ENCODE peak calls at places on chromosomes 13 and 19, in eight cellular contexts. U is CD8-positive, alpha-beta T cell; I is NB4; S is fibroblast of mammary gland; E is fibroblast of pulmonary artery; Z is IMR-90; F is CD4-positive, alpha-beta T cell; Q is neural crest cell. A is an unnamed sample.

GRCh38 chr13:28049880-28050871 is 50.2 kb downstream of the FLT3 start:
- DNase-seq in U (no peak), I (no peak), S (no peak), E (no peak), Z (no peak), F (no peak), Q (no peak), A (no peak)

GRCh38 chr13:57740719-57741118 is 109.2 kb downstream of the PCDH17 start:
- DNase-seq in U (no peak), I (no peak), S (no peak), E (peak; percentile 2), Z (no peak), F (no peak), Q (no peak), A (no peak)

GRCh38 chr19:6801397-6802086 is 29.0 kb downstream of the VAV1 start:
- DNase-seq in U (peak; percentile 87), I (peak; percentile 93), S (no peak), E (peak; percentile 26), Z (no peak), F (peak; percentile 66), Q (no peak), A (no peak)

GRCh38 chr13:67549331-67549730 is 319.2 kb upstream of the PCDH9 start:
- DNase-seq in U (no peak), I (peak; percentile 27), S (peak; percentile 68), E (peak; percentile 28), Z (peak; percentile 91), F (no peak), Q (no peak), A (no peak)

GRCh38 chr13:58852076-58852475 is 1220.5 kb downstream of the PCDH17 start:
- DNase-seq in U (no peak), I (no peak), S (no peak), E (peak; percentile 0), Z (no peak), F (no peak), Q (no peak), A (no peak)

GRCh38 chr19:52734893-52735661 is at the start of gene ZNF611:
- DNase-seq in U (peak; percentile 100), I (peak; percentile 96), S (peak; percentile 93), E (peak; percentile 95), Z (peak; percentile 88), F (peak; percentile 100), Q (peak; percentile 99), A (peak; percentile 99)

GRCh38 chr19:38837656-38838121 is 6.1 kb upstream of the ECH1 start:
- DNase-seq in U (no peak), I (no peak), S (no peak), E (no peak), Z (peak; percentile 35), F (no peak), Q (no peak), A (no peak)

GRCh38 chr19:4987692-4988370 is 18.9 kb downstream of the KDM4B start:
- DNase-seq in U (no peak), I (no peak), S (peak; percentile 59), E (peak; percentile 48), Z (peak; percentile 59), F (no peak), Q (no peak), A (no peak)

GRCh38 chr13:106491928-106492327 is 43.5 kb downstream of the EFNB2 start:
- DNase-seq in U (no peak), I (no peak), S (no peak), E (no peak), Z (no peak), F (no peak), Q (peak; percentile 32), A (no peak)

GRCh38 chr19:3565177-3565576 is 7.6 kb upstream of the HMG20B start:
- DNase-seq in U (no peak), I (no peak), S (no peak), E (no peak), Z (peak; percentile 28), F (no peak), Q (no peak), A (no peak)

GRCh38 chr19:51467864-51468544 is 9.8 kb upstream of the SIGLEC8 start:
- DNase-seq in U (no peak), I (peak; percentile 86), S (no peak), E (no peak), Z (no peak), F (no peak), Q (no peak), A (no peak)

GRCh38 chr13:113245858-113246791 is 36.7 kb downstream of the CUL4A start:
- DNase-seq in U (no peak), I (no peak), S (peak; percentile 10), E (peak; percentile 8), Z (peak; percentile 13), F (no peak), Q (no peak), A (no peak)

GRCh38 chr13:46615888-46616531 is 63.0 kb downstream of the LRCH1 start:
- DNase-seq in U (no peak), I (no peak), S (peak; percentile 37), E (peak; percentile 59), Z (peak; percentile 68), F (no peak), Q (no peak), A (no peak)

GRCh38 chr19:28218728-28219127 is 994.2 kb downstream of the UQCRFS1 start:
- DNase-seq in U (no peak), I (no peak), S (no peak), E (no peak), Z (no peak), F (no peak), Q (no peak), A (no peak)

GRCh38 chr19:6682607-6683128 is 12.7 kb upstream of the TNFSF14 start:
- DNase-seq in U (no peak), I (no peak), S (no peak), E (no peak), Z (no peak), F (no peak), Q (no peak), A (no peak)

GRCh38 chr19:7373862-7374261 is 25.1 kb downstream of the ARHGEF18 start:
- DNase-seq in U (no peak), I (peak; percentile 49), S (peak; percentile 21), E (no peak), Z (no peak), F (no peak), Q (no peak), A (no peak)

GRCh38 chr19:2503521-2504109 is 27.7 kb downstream of the GADD45B start:
- DNase-seq in U (peak; percentile 81), I (peak; percentile 63), S (peak; percentile 85), E (peak; percentile 60), Z (peak; percentile 78), F (peak; percentile 61), Q (no peak), A (no peak)

GRCh38 chr19:49217382-49217781 is 59.8 kb downstream of the TRPM4 start:
- DNase-seq in U (no peak), I (no peak), S (no peak), E (peak; percentile 66), Z (peak; percentile 72), F (no peak), Q (no peak), A (no peak)

GRCh38 chr19:10889880-10890279 is 18.5 kb downstream of the CARM1 start:
- DNase-seq in U (no peak), I (no peak), S (no peak), E (no peak), Z (no peak), F (no peak), Q (no peak), A (no peak)

GRCh38 chr19:10884273-10884672 is 12.9 kb downstream of the CARM1 start:
- DNase-seq in U (no peak), I (no peak), S (peak; percentile 83), E (peak; percentile 59), Z (peak; percentile 77), F (no peak), Q (no peak), A (no peak)

GRCh38 chr19:10885241-10886169 is 14.2 kb downstream of the CARM1 start:
- DNase-seq in U (no peak), I (no peak), S (no peak), E (no peak), Z (no peak), F (no peak), Q (no peak), A (no peak)

GRCh38 chr19:10888421-10888866 is 17.1 kb downstream of the CARM1 start:
- DNase-seq in U (no peak), I (no peak), S (no peak), E (no peak), Z (no peak), F (no peak), Q (no peak), A (no peak)

DNA sequence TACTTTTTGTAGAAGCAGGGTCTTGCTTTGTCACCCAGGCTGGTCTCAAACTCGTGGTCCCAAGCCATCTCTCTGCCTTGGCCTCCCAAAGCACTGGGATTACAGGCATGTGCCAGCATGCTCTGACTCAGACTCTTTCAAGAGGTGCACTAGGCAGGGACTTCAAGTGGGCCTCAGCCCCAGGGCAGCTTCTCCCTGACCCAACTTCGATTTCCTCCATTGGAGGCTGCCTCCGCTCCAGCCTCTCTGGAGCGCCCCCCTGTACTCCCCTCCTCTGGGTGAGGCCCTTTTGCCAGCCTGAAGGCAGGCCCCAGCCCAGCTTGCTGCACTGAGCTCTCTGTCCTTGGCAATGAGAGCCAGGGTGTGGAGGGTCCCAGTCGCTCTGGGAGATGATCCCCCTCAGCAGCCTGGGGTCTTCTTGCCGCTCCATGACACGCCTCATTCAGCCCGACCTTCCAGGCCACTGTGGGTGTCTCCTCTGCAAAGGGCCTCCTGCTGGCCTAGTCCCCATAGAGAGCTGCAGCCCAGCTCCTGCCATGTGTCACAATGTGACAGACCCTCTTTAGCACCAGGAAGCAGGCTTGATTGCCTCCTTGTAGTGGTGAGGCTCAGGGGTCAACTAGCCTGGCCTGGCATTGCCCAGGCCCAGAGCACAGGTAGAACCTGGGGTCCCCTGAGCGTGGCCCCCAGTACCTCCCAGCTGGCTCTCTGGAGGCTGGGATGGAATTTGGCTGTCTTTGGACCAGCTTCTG is 16.4 kb downstream of the CARM1 start:
- DNase-seq in U (no peak), I (no peak), S (no peak), E (no peak), Z (no peak), F (no peak), Q (no peak), A (no peak)
- TF ChIP-seq CTCF in U (no peak), I (no peak), S (no peak), E (no peak), Z (no peak), F (no peak), Q (no peak), A (no peak)

GRCh38 chr19:55340784-55341147 is 1.1 kb downstream of the KMT5C start:
- DNase-seq in U (peak; percentile 30), I (peak; percentile 16), S (no peak), E (no peak), Z (no peak), F (peak; percentile 10), Q (peak; percentile 25), A (peak; percentile 35)
- TF ChIP-seq CTCF in U (no peak), I (peak; percentile 0), S (no peak), E (peak; percentile 3), Z (peak; percentile 27), F (no peak), Q (no peak), A (peak; percentile 17)

GRCh38 chr19:36986601-36987000 is 70.5 kb downstream of the ZNF568 start:
- DNase-seq in U (no peak), I (no peak), S (no peak), E (no peak), Z (no peak), F (no peak), Q (no peak), A (no peak)
- TF ChIP-seq CTCF in U (no peak), I (no peak), S (no peak), E (no peak), Z (no peak), F (no peak), Q (no peak), A (no peak)

DNA sequence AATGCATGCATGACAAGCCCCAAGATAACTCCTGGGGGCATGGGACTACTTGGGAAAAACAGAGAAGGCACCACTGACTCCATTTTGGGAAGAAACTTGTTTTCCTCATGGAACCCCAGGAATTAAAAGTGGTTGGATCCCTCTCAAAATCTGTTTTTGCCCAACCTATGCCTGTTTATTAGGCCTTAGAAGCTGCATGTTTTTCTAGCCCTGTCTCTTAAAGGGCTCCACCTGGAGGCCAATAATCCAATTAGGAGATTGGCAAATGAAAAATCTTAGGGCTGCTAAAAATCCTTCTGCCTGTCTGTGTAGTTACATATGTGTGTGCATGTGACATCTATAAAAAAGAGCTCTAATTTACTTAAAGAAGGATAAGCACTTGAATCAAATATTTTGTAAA is 26.9 kb downstream of the MED4 start:
- DNase-seq in U (no peak), I (no peak), S (no peak), E (no peak), Z (no peak), F (no peak), Q (no peak), A (no peak)
- TF ChIP-seq CTCF in U (no peak), I (no peak), S (no peak), E (no peak), Z (no peak), F (no peak), Q (peak; percentile 25), A (no peak)

A was measured in progenitor cell of endocrine pancreas.